ENCODE peak calls at places on chromosomes 13 and 19, in six cellular contexts. One of them, this sample, is unnamed.

GRCh38 chr13:89687066-89687465 is 1660.4 kb upstream of the MIR17HG start:
- DNase-seq in HepG2: no peak
- DNase-seq in HCT116: no peak
- DNase-seq in K562: no peak
- DNase-seq in GM23338: no peak
- DNase-seq in SK-N-SH: no peak
- DNase-seq in this sample: no peak

GRCh38 chr13:108200781-108201398 is 14.4 kb downstream of the LIG4 start:
- DNase-seq in HepG2: no peak
- DNase-seq in HCT116: no peak
- DNase-seq in K562: no peak
- DNase-seq in GM23338: no peak
- DNase-seq in SK-N-SH: no peak
- DNase-seq in this sample: no peak

GRCh38 chr19:37007587-37008220 is 70.5 kb upstream of the ZNF420 start:
- DNase-seq in HepG2: no peak
- DNase-seq in HCT116: no peak
- DNase-seq in K562: peak
- DNase-seq in GM23338: peak
- DNase-seq in SK-N-SH: peak
- DNase-seq in this sample: peak

GRCh38 chr13:98279473-98280175 is 102.6 kb upstream of the RNF113B start:
- DNase-seq in HepG2: no peak
- DNase-seq in HCT116: no peak
- DNase-seq in K562: no peak
- DNase-seq in GM23338: no peak
- DNase-seq in SK-N-SH: peak
- DNase-seq in this sample: no peak

GRCh38 chr19:52542984-52543664 is 15.7 kb downstream of the ZNF808 start:
- DNase-seq in HepG2: no peak
- DNase-seq in HCT116: no peak
- DNase-seq in K562: no peak
- DNase-seq in GM23338: no peak
- DNase-seq in SK-N-SH: no peak
- DNase-seq in this sample: no peak

GRCh38 chr19:58511353-58512208 is at the start of gene SLC27A5:
- DNase-seq in HepG2: peak
- DNase-seq in HCT116: no peak
- DNase-seq in K562: no peak
- DNase-seq in GM23338: no peak
- DNase-seq in SK-N-SH: no peak
- DNase-seq in this sample: no peak

GRCh38 chr19:38684078-38684861 is 36.8 kb downstream of the ACTN4 start:
- DNase-seq in HepG2: no peak
- DNase-seq in HCT116: peak
- DNase-seq in K562: peak
- DNase-seq in GM23338: no peak
- DNase-seq in SK-N-SH: no peak
- DNase-seq in this sample: peak

GRCh38 chr13:37485766-37486165 is 112.8 kb downstream of the POSTN start:
- DNase-seq in HepG2: no peak
- DNase-seq in HCT116: no peak
- DNase-seq in K562: no peak
- DNase-seq in GM23338: no peak
- DNase-seq in SK-N-SH: no peak
- DNase-seq in this sample: no peak

GRCh38 chr19:39178296-39179006 is 18.3 kb upstream of the NCCRP1 start:
- DNase-seq in HepG2: no peak
- DNase-seq in HCT116: no peak
- DNase-seq in K562: no peak
- DNase-seq in GM23338: no peak
- DNase-seq in SK-N-SH: no peak
- DNase-seq in this sample: no peak

GRCh38 chr19:5623397-5624153 is 692 bp downstream of the SAFB start:
- DNase-seq in HepG2: no peak
- DNase-seq in HCT116: no peak
- DNase-seq in K562: peak
- DNase-seq in GM23338: no peak
- DNase-seq in SK-N-SH: peak
- DNase-seq in this sample: no peak

GRCh38 chr19:43784251-43784980 is 3.6 kb upstream of the KCNN4 start:
- DNase-seq in HepG2: no peak
- DNase-seq in HCT116: peak
- DNase-seq in K562: peak
- DNase-seq in GM23338: no peak
- DNase-seq in SK-N-SH: no peak
- DNase-seq in this sample: no peak

GRCh38 chr13:81760316-81760715 is 1419.4 kb upstream of the SPRY2 start:
- DNase-seq in HepG2: no peak
- DNase-seq in HCT116: no peak
- DNase-seq in K562: no peak
- DNase-seq in GM23338: no peak
- DNase-seq in SK-N-SH: no peak
- DNase-seq in this sample: no peak

GRCh38 chr13:38265135-38265497 is 84.5 kb upstream of the UFM1 start:
- DNase-seq in HepG2: no peak
- DNase-seq in HCT116: no peak
- DNase-seq in K562: no peak
- DNase-seq in GM23338: no peak
- DNase-seq in SK-N-SH: no peak
- DNase-seq in this sample: no peak

GRCh38 chr19:20051841-20052768 is 12.8 kb upstream of the ZNF682 start:
- DNase-seq in HepG2: peak
- DNase-seq in HCT116: no peak
- DNase-seq in K562: peak
- DNase-seq in GM23338: peak
- DNase-seq in SK-N-SH: peak
- DNase-seq in this sample: peak

GRCh38 chr19:18007939-18008673 is at the start of gene ARRDC2:
- DNase-seq in HepG2: peak
- DNase-seq in HCT116: no peak
- DNase-seq in K562: peak
- DNase-seq in GM23338: peak
- DNase-seq in SK-N-SH: peak
- DNase-seq in this sample: peak
- TF ChIP-seq POLR2AphosphoS5 in HepG2: peak
- TF ChIP-seq POLR2AphosphoS5 in HCT116: no peak
- TF ChIP-seq POLR2AphosphoS5 in K562: no peak
- TF ChIP-seq POLR2AphosphoS5 in GM23338: peak
- TF ChIP-seq POLR2AphosphoS5 in SK-N-SH: peak
- TF ChIP-seq POLR2AphosphoS5 in this sample: no peak

GRCh38 chr13:27918041-27918917 is 1.5 kb upstream of the PDX1 start:
- DNase-seq in HepG2: no peak
- DNase-seq in HCT116: no peak
- DNase-seq in K562: no peak
- DNase-seq in GM23338: peak
- DNase-seq in SK-N-SH: no peak
- DNase-seq in this sample: no peak
- H3K4me3 ChIP-seq in HepG2: no peak
- H3K4me3 ChIP-seq in HCT116: no peak
- H3K4me3 ChIP-seq in K562: no peak
- H3K4me3 ChIP-seq in GM23338: peak
- H3K4me3 ChIP-seq in SK-N-SH: no peak
- H3K4me3 ChIP-seq in this sample: no peak

GRCh38 chr19:55482967-55483671 is 1.9 kb upstream of the NAT14 start:
- DNase-seq in HepG2: no peak
- DNase-seq in HCT116: no peak
- DNase-seq in K562: no peak
- DNase-seq in GM23338: no peak
- DNase-seq in SK-N-SH: no peak
- DNase-seq in this sample: no peak
- TF ChIP-seq REST in HepG2: no peak
- TF ChIP-seq REST in HCT116: no peak
- TF ChIP-seq REST in K562: no peak
- TF ChIP-seq REST in GM23338: no peak
- TF ChIP-seq REST in SK-N-SH: no peak
- TF ChIP-seq REST in this sample: no peak

DNA sequence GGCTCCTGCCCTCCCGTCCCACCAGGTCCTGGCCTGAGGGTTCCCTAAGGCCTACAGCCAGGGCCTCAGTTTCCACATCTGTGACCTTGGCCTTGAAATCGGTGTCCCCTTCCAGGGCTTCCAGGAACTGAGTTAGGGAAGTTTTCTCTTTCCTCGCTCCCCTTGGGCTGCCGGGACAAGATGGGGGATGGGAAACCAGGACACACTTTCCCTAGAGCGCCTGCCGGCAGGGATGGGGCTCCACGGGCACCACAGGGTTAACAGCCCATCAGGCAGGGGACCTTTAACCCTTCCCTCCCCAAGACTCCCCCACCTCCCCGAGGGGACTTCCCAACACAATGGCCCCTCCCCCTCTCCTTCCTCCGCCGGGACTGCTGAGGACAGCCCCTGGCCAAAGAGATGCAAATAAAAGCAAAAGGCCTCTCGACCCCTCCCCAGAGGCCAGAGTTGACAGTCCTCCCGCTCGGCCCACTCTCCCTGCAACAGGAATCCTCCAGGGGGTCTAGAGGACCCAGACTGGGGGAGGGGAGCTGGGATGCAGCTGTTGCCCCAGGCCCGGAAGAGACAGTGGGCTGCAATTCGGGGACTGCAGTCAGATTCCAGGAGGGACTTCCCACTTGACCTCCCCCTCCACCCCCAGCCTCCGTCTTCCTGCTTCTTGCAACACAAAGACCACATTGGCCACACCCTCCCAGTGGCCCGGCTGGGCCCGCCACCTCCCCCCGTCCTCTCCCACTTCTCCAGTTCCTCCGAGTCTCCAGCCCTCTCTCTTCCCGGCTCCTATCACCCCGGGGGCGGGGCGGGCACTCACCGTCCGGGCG is 3.4 kb downstream of the BBC3 start:
- DNase-seq in HepG2: peak
- DNase-seq in HCT116: peak
- DNase-seq in K562: peak
- DNase-seq in GM23338: peak
- DNase-seq in SK-N-SH: peak
- DNase-seq in this sample: peak
- TF ChIP-seq POLR2AphosphoS5 in HepG2: peak
- TF ChIP-seq POLR2AphosphoS5 in HCT116: peak
- TF ChIP-seq POLR2AphosphoS5 in K562: no peak
- TF ChIP-seq POLR2AphosphoS5 in GM23338: peak
- TF ChIP-seq POLR2AphosphoS5 in SK-N-SH: peak
- TF ChIP-seq POLR2AphosphoS5 in this sample: peak

GRCh38 chr19:1455002-1455335 is 5.0 kb downstream of the APC2 start:
- DNase-seq in HepG2: no peak
- DNase-seq in HCT116: no peak
- DNase-seq in K562: peak
- DNase-seq in GM23338: no peak
- DNase-seq in SK-N-SH: no peak
- DNase-seq in this sample: peak
- H3K4me3 ChIP-seq in HepG2: no peak
- H3K4me3 ChIP-seq in HCT116: peak
- H3K4me3 ChIP-seq in K562: peak
- H3K4me3 ChIP-seq in GM23338: peak
- H3K4me3 ChIP-seq in SK-N-SH: no peak
- H3K4me3 ChIP-seq in this sample: no peak

GRCh38 chr19:2259331-2259730 is 3.1 kb upstream of the JSRP1 start:
- DNase-seq in HepG2: no peak
- DNase-seq in HCT116: no peak
- DNase-seq in K562: no peak
- DNase-seq in GM23338: no peak
- DNase-seq in SK-N-SH: no peak
- DNase-seq in this sample: no peak

GRCh38 chr19:2261438-2262172 is 5.4 kb upstream of the JSRP1 start:
- DNase-seq in HepG2: no peak
- DNase-seq in HCT116: peak
- DNase-seq in K562: peak
- DNase-seq in GM23338: peak
- DNase-seq in SK-N-SH: peak
- DNase-seq in this sample: peak

GRCh38 chr19:2255112-2255845 is 938 bp downstream of the JSRP1 start:
- DNase-seq in HepG2: no peak
- DNase-seq in HCT116: no peak
- DNase-seq in K562: no peak
- DNase-seq in GM23338: no peak
- DNase-seq in SK-N-SH: peak
- DNase-seq in this sample: no peak

GRCh38 chr19:2255982-2256685 is at the start of gene JSRP1:
- DNase-seq in HepG2: no peak
- DNase-seq in HCT116: no peak
- DNase-seq in K562: no peak
- DNase-seq in GM23338: peak
- DNase-seq in SK-N-SH: peak
- DNase-seq in this sample: no peak

DNA sequence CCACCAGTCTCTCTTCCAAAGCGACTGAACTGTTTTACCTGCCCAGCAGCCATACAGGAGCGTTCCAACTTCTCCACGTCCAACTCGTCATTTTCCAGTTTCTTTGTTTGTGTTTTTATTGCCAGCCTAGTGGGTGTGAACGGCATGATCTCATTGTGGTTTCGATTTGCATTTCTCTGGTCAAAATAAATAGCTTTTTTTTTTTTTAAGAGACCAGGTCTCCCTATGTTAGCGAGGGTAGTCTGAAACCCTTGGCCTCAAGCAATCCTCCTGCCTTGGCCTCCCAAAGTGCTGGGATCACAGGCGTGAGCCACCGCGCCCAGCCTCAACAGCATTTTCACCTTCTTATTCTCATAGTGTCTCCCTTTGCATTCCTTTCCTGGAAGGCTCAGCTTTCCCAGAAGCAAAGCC is 4.1 kb upstream of the JSRP1 start:
- DNase-seq in HepG2: no peak
- DNase-seq in HCT116: no peak
- DNase-seq in K562: no peak
- DNase-seq in GM23338: no peak
- DNase-seq in SK-N-SH: no peak
- DNase-seq in this sample: no peak
- TF ChIP-seq REST in HepG2: no peak
- TF ChIP-seq REST in HCT116: no peak
- TF ChIP-seq REST in K562: no peak
- TF ChIP-seq REST in GM23338: no peak
- TF ChIP-seq REST in SK-N-SH: no peak
- TF ChIP-seq REST in this sample: no peak

This sample was measured in HL-60.